ENCODE peak calls at places on chromosomes 16 and 17, in five cellular contexts. R is neural progenitor cell, O is smooth muscle cell of the brain vasculature, J is HS-5, M is gastrocnemius medialis. C is an unnamed sample.

GRCh38 chr17:81983639-81984373 is 6.4 kb downstream of the ASPSCR1 start:
- DNase-seq in R (no peak), O (no peak), J (no peak), M (no peak), C (no peak)

GRCh38 chr16:19649980-19650379 is 68.0 kb downstream of the KNOP1 start:
- DNase-seq in R (no peak), O (no peak), J (no peak), M (no peak), C (no peak)

GRCh38 chr16:3098459-3099394 is at the start of gene ZSCAN10:
- DNase-seq in R (peak; percentile 35), O (no peak), J (no peak), M (no peak), C (no peak)

GRCh38 chr17:36949461-36949927 is 740 bp downstream of the AATF start:
- DNase-seq in R (peak; percentile 50), O (no peak), J (peak; percentile 5), M (no peak), C (no peak)

GRCh38 chr16:14283786-14284185 is 212.7 kb downstream of the MRTFB start:
- DNase-seq in R (no peak), O (no peak), J (no peak), M (no peak), C (no peak)

GRCh38 chr16:3637371-3637923 is 17.0 kb upstream of the DNASE1 start:
- DNase-seq in R (no peak), O (no peak), J (no peak), M (no peak), C (peak; percentile 28)

GRCh38 chr17:6708357-6708961 is 4.7 kb downstream of the SLC13A5 start:
- DNase-seq in R (no peak), O (no peak), J (no peak), M (no peak), C (no peak)

GRCh38 chr16:87340198-87340597 is 23.0 kb upstream of the C16orf95 start:
- DNase-seq in R (no peak), O (no peak), J (no peak), M (no peak), C (no peak)